ENCODE peak calls at places on chromosomes 3 and 15, in eight cellular contexts. D is H1, U is MM.1S, E is GM23338, V is fibroblast of lung, N is neural progenitor cell, H is PC-9, J is GM23248. M is an unnamed sample.

GRCh38 chr15:40059821-40060220 is 20.8 kb upstream of the SRP14 start:
- DNase-seq in D (no peak), U (no peak), E (peak), V (no peak), N (no peak), H (no peak), J (no peak), M (no peak)

GRCh38 chr3:56923546-56924224 is 121.9 kb upstream of the ARHGEF3 start:
- DNase-seq in D (no peak), U (no peak), E (peak), V (peak), N (no peak), H (peak), J (peak), M (peak)

GRCh38 chr3:40504636-40505430 is 1.0 kb upstream of the ZNF620 start:
- DNase-seq in D (no peak), U (no peak), E (no peak), V (peak), N (no peak), H (peak), J (peak), M (no peak)

GRCh38 chr3:63933459-63933858 is 21.3 kb upstream of the SCAANT1 start:
- DNase-seq in D (no peak), U (no peak), E (no peak), V (no peak), N (no peak), H (no peak), J (no peak), M (no peak)

GRCh38 chr3:194327414-194328079 is 23.6 kb downstream of the CPN2 start:
- DNase-seq in D (no peak), U (no peak), E (no peak), V (no peak), N (no peak), H (peak), J (no peak), M (no peak)

GRCh38 chr3:11459147-11459837 is 184.4 kb downstream of the VGLL4 start:
- DNase-seq in D (no peak), U (no peak), E (no peak), V (peak), N (no peak), H (no peak), J (peak), M (no peak)

GRCh38 chr15:43214592-43215295 is 6.1 kb downstream of the EPB42 start:
- DNase-seq in D (no peak), U (no peak), E (no peak), V (no peak), N (no peak), H (no peak), J (no peak), M (no peak)

GRCh38 chr15:49135342-49135857 is 20.0 kb downstream of the COPS2 start:
- DNase-seq in D (no peak), U (no peak), E (no peak), V (no peak), N (no peak), H (no peak), J (peak), M (no peak)

GRCh38 chr3:124078978-124079911 is 87.3 kb upstream of the ROPN1 start:
- DNase-seq in D (no peak), U (peak), E (peak), V (peak), N (peak), H (peak), J (peak), M (peak)

GRCh38 chr3:44845528-44846520 is 15.9 kb upstream of the TMEM42 start:
- DNase-seq in D (no peak), U (no peak), E (no peak), V (no peak), N (no peak), H (no peak), J (peak), M (no peak)

GRCh38 chr3:38122712-38123290 is 14.1 kb downstream of the ACAA1 start:
- DNase-seq in D (no peak), U (no peak), E (no peak), V (no peak), N (no peak), H (no peak), J (no peak), M (no peak)

GRCh38 chr3:193816656-193817311 is 223.8 kb downstream of the OPA1 start:
- DNase-seq in D (peak), U (no peak), E (peak), V (peak), N (peak), H (peak), J (peak), M (no peak)

GRCh38 chr15:68763063-68763462 is 57.6 kb downstream of the ANP32A start:
- DNase-seq in D (no peak), U (no peak), E (no peak), V (no peak), N (no peak), H (no peak), J (no peak), M (no peak)

GRCh38 chr3:47003461-47004368 is 24.2 kb downstream of the NBEAL2 start:
- DNase-seq in D (no peak), U (no peak), E (no peak), V (no peak), N (no peak), H (no peak), J (no peak), M (no peak)

GRCh38 chr3:190053919-190054672 is 66.6 kb downstream of the P3H2 start:
- DNase-seq in D (no peak), U (no peak), E (no peak), V (peak), N (no peak), H (peak), J (peak), M (no peak)

GRCh38 chr3:62532796-62533195 is 159.4 kb upstream of the FEZF2 start:
- DNase-seq in D (no peak), U (no peak), E (no peak), V (no peak), N (no peak), H (no peak), J (no peak), M (no peak)

GRCh38 chr15:26864664-26865191 is 2.1 kb upstream of the GABRA5 start:
- DNase-seq in D (peak), U (no peak), E (peak), V (peak), N (peak), H (no peak), J (peak), M (peak)

GRCh38 chr3:149134560-149134959 is 5.1 kb downstream of the HPS3 start:
- DNase-seq in D (no peak), U (no peak), E (no peak), V (peak), N (no peak), H (no peak), J (peak), M (no peak)

GRCh38 chr15:31801152-31801551 is 229.2 kb upstream of the CHRNA7 start:
- DNase-seq in D (no peak), U (no peak), E (no peak), V (no peak), N (no peak), H (no peak), J (peak), M (no peak)

DNA sequence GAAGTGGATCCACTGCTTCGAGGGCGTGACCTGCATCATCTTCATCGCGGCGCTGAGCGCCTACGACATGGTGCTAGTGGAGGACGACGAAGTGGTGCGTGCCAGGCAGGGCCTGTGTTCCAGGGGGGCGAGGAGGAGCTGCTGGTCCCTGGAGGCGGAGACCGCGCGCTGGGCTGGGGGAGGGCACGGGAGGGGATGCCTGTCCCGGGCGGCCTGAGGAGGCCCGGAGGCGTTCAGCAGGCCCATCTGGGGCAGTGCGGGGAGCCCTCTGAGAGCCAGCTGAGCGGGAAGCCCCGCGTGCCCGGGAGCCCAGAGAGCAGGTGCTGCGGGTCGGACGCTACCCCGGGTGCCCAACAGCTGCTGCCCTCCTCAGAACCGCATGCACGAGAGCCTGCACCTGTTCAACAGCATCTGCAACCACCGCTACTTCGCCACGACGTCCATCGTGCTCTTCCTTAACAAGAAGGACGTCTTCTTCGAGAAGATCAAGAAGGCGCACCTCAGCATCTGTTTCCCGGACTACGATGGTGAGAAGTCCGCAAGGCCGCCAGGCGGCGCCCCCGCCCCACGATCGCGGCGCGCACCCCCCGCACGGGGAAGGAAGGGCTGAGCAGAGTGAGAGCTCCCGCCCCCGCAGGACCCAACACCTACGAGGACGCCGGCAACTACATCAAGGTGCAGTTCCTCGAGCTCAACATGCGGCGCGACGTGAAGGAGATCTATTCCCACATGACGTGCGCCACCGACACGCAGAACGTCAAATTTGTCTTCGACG is 2.9 kb downstream of the GNAT1 start:
- DNase-seq in D (peak), U (peak), E (peak), V (peak), N (peak), H (peak), J (peak), M (peak)
- TF ChIP-seq EZH2 in D (no peak), U (no peak), E (no peak), V (peak), N (peak), H (no peak), J (peak), M (no peak)

GRCh38 chr3:24364359-24364758 is 130.3 kb downstream of the THRB start:
- DNase-seq in D (no peak), U (no peak), E (no peak), V (no peak), N (no peak), H (no peak), J (no peak), M (no peak)

GRCh38 chr3:24361661-24362060 is 133.0 kb downstream of the THRB start:
- DNase-seq in D (no peak), U (no peak), E (no peak), V (peak), N (no peak), H (no peak), J (no peak), M (no peak)

GRCh38 chr3:24365168-24365567 is 129.5 kb downstream of the THRB start:
- DNase-seq in D (no peak), U (no peak), E (no peak), V (peak), N (no peak), H (peak), J (peak), M (no peak)

GRCh38 chr3:24360946-24361345 is 133.7 kb downstream of the THRB start:
- DNase-seq in D (no peak), U (no peak), E (no peak), V (no peak), N (no peak), H (no peak), J (no peak), M (no peak)

GRCh38 chr3:24363242-24363641 is 131.4 kb downstream of the THRB start:
- DNase-seq in D (no peak), U (no peak), E (no peak), V (peak), N (no peak), H (no peak), J (peak), M (no peak)
- H3K4me2 ChIP-seq in D (no peak), U (no peak), E (no peak), V (no peak), N (no peak), H (peak), J (no peak), M (no peak)

GRCh38 chr15:95556866-95557225 is 773.7 kb upstream of the NR2F2 start:
- DNase-seq in D (no peak), U (no peak), E (peak), V (no peak), N (peak), H (no peak), J (no peak), M (no peak)
- H3K27ac ChIP-seq in D (no peak), U (no peak), E (no peak), V (peak), N (no peak), H (peak), J (peak), M (no peak)

DNA sequence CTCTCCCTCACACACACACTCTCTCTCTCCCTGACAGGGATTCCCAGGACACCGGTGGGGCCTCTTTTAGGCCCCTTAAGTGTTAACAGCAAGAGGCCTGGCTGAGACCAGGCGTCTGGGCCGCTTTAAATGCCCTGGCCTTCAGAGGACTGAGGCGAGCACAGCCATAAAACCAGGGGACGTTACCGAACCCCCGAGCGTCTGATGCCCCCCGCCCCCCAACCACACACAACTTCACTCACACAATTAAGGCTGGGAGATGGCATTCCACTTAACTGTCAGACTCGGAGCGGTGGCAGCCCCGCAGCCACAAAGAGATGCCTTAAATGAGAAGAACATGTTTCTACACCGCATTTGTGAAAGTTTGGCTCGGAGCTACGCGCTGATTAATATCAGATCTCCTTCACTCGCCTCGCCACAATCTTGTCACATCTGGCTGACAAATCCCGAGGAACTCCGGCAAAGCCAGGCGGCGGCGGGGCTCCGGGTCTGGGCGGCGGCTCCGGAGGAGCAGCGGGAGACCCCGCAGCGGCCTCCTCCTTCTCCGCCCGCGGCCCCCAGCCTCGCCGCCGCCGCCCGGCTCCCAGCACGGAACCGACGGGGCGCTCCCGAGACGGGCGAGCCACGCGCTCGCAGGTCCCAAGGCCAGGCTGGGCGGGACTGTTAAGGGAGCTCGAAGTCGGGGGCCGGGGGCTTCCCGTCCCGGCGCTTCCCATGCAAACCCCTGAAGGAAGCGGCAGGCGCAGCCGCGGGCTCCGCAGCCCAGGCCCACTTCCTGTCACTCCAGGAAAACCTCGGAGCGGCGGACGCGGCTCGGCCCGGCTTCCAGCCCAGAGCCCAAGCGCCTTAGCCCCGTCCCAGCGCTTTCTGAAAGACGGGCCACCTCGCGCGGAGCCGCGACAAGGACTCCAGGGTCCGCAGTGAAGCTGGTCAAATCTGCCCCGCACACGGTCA is 1.3 kb downstream of the BNC1 start:
- DNase-seq in D (peak), U (no peak), E (peak), V (peak), N (peak), H (no peak), J (peak), M (no peak)
- TF ChIP-seq EZH2 in D (peak), U (no peak), E (no peak), V (peak), N (peak), H (no peak), J (no peak), M (no peak)

GRCh38 chr15:42100021-42100800 is 5.8 kb upstream of the PLA2G4D start:
- DNase-seq in D (no peak), U (no peak), E (no peak), V (no peak), N (no peak), H (no peak), J (no peak), M (no peak)
- H3K4me2 ChIP-seq in D (no peak), U (no peak), E (no peak), V (no peak), N (no peak), H (no peak), J (no peak), M (no peak)

DNA sequence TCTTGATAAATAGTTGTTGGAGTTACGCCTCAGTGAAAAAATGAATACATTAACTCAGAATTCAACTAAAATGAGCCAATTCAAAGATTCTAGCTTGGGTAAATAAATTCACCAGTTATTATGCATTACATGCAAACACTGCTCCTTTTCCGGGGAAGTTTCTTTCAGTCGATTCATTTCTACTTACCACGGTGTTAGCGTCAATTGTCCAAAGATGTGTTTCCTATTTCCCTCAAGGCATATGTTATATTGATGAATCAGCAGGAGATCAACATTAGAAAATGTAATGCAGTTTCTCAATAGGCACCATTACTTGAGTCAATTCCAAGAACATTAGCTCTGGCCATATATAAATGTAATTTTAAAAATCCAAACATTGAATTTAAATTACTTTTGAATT is 517.7 kb downstream of the OTOL1 start:
- DNase-seq in D (no peak), U (no peak), E (no peak), V (no peak), N (no peak), H (no peak), J (no peak), M (no peak)
- H3K27ac ChIP-seq in D (no peak), U (no peak), E (no peak), V (no peak), N (no peak), H (no peak), J (no peak), M (no peak)

DNA sequence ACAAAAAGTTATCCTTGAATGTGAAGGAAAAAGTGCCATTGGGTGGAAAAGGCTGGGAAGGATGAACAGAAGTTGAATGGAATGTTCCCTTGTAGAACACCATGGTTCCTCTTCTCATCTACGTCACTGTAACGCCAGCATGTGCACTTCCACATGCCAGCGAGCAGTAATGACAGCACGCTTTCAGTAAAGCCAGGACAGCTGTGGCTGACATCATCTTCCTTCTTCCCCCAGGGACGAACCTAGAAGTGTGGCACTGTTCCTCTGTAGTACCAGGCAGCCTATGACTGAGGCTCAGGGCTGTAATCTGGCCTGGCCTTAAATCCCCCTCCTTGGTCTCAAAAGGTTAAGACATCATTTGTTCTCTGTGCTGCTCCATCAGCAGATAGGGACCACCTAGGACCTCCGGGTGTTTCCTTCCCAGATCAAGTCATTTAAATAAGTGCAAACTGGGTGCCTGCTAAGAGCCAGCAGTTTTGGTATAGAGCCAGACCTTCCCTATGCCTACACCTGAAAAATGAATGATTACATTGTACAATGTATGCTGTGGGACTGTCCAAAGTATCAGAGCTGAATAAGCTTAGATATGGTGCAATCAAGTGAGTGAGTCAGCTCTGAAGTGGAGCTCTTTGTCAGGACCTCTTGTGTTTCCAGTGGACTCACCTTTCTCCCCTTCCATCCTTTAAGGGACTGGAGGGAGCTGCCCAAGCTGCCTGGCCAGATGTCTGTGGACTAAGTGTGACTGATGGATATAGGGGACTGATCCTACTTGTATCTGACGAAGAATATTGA is 5.6 kb upstream of the SRPRB start:
- DNase-seq in D (no peak), U (no peak), E (no peak), V (no peak), N (no peak), H (no peak), J (peak), M (no peak)
- TF ChIP-seq EZH2 in D (no peak), U (no peak), E (no peak), V (no peak), N (no peak), H (no peak), J (no peak), M (no peak)

M was measured in DND-41.